ENCODE peak calls at places on chromosome 12, in five cellular contexts. One of them, this sample, is unnamed.
A peak's percentile ranks its signal among the peaks of the same experiment; 100 is the strongest.

GRCh38 chr12:131912526-131913274 is 16.4 kb upstream of the PUS1 start:
- DNase-seq in stimulated activated CD8-positive, alpha-beta memory T cell treated with anti-CD3 and anti-CD28 coated beads, Interleukin-7, amount 100 ng/mL, for 24 hours: no peak
- DNase-seq in iris pigment epithelial cell: peak; percentile 87
- DNase-seq in naive B cell: no peak
- DNase-seq in activated T-helper 9 cell treated with anti-CD3 and anti-CD28 coated beads, Interleukin-2, amount 50 U/mL, for 16 hours: no peak
- DNase-seq in this sample: peak; percentile 79

GRCh38 chr12:68259318-68259940 is 6.0 kb upstream of the IL22 start:
- DNase-seq in stimulated activated CD8-positive, alpha-beta memory T cell treated with anti-CD3 and anti-CD28 coated beads, Interleukin-7, amount 100 ng/mL, for 24 hours: no peak
- DNase-seq in naive B cell: no peak
- DNase-seq in activated T-helper 9 cell treated with anti-CD3 and anti-CD28 coated beads, Interleukin-2, amount 50 U/mL, for 16 hours: peak; percentile 9
- DNase-seq in iris pigment epithelial cell: peak; percentile 93
- DNase-seq in this sample: no peak

GRCh38 chr12:94429633-94430032 is 30.0 kb downstream of the CEP83 start:
- DNase-seq in naive B cell: no peak
- DNase-seq in stimulated activated CD8-positive, alpha-beta memory T cell treated with anti-CD3 and anti-CD28 coated beads, Interleukin-7, amount 100 ng/mL, for 24 hours: no peak
- DNase-seq in activated T-helper 9 cell treated with anti-CD3 and anti-CD28 coated beads, Interleukin-2, amount 50 U/mL, for 16 hours: no peak
- DNase-seq in iris pigment epithelial cell: no peak
- DNase-seq in this sample: no peak

GRCh38 chr12:45289245-45290217 is 73.6 kb downstream of the ANO6 start:
- DNase-seq in activated T-helper 9 cell treated with anti-CD3 and anti-CD28 coated beads, Interleukin-2, amount 50 U/mL, for 16 hours: no peak
- DNase-seq in naive B cell: no peak
- DNase-seq in stimulated activated CD8-positive, alpha-beta memory T cell treated with anti-CD3 and anti-CD28 coated beads, Interleukin-7, amount 100 ng/mL, for 24 hours: no peak
- DNase-seq in iris pigment epithelial cell: no peak
- DNase-seq in this sample: no peak

GRCh38 chr12:12474471-12474928 is 88.2 kb downstream of the DUSP16 start:
- DNase-seq in stimulated activated CD8-positive, alpha-beta memory T cell treated with anti-CD3 and anti-CD28 coated beads, Interleukin-7, amount 100 ng/mL, for 24 hours: no peak
- DNase-seq in activated T-helper 9 cell treated with anti-CD3 and anti-CD28 coated beads, Interleukin-2, amount 50 U/mL, for 16 hours: peak; percentile 25
- DNase-seq in iris pigment epithelial cell: no peak
- DNase-seq in naive B cell: no peak
- DNase-seq in this sample: no peak

GRCh38 chr12:102958073-102958829 is 777 bp downstream of the ASCL1 start:
- DNase-seq in naive B cell: no peak
- DNase-seq in iris pigment epithelial cell: peak; percentile 60
- DNase-seq in activated T-helper 9 cell treated with anti-CD3 and anti-CD28 coated beads, Interleukin-2, amount 50 U/mL, for 16 hours: no peak
- DNase-seq in stimulated activated CD8-positive, alpha-beta memory T cell treated with anti-CD3 and anti-CD28 coated beads, Interleukin-7, amount 100 ng/mL, for 24 hours: no peak
- DNase-seq in this sample: no peak

GRCh38 chr12:117530796-117531195 is 169.4 kb upstream of the NOS1 start:
- DNase-seq in activated T-helper 9 cell treated with anti-CD3 and anti-CD28 coated beads, Interleukin-2, amount 50 U/mL, for 16 hours: no peak
- DNase-seq in naive B cell: no peak
- DNase-seq in stimulated activated CD8-positive, alpha-beta memory T cell treated with anti-CD3 and anti-CD28 coated beads, Interleukin-7, amount 100 ng/mL, for 24 hours: no peak
- DNase-seq in iris pigment epithelial cell: no peak
- DNase-seq in this sample: no peak

GRCh38 chr12:42332301-42332894 is 6.4 kb downstream of the PPHLN1 start:
- DNase-seq in iris pigment epithelial cell: peak; percentile 46
- DNase-seq in stimulated activated CD8-positive, alpha-beta memory T cell treated with anti-CD3 and anti-CD28 coated beads, Interleukin-7, amount 100 ng/mL, for 24 hours: no peak
- DNase-seq in activated T-helper 9 cell treated with anti-CD3 and anti-CD28 coated beads, Interleukin-2, amount 50 U/mL, for 16 hours: no peak
- DNase-seq in naive B cell: peak; percentile 33
- DNase-seq in this sample: no peak

GRCh38 chr12:89706551-89707348 is 1.9 kb downstream of the ATP2B1 start:
- DNase-seq in iris pigment epithelial cell: no peak
- DNase-seq in naive B cell: no peak
- DNase-seq in stimulated activated CD8-positive, alpha-beta memory T cell treated with anti-CD3 and anti-CD28 coated beads, Interleukin-7, amount 100 ng/mL, for 24 hours: no peak
- DNase-seq in activated T-helper 9 cell treated with anti-CD3 and anti-CD28 coated beads, Interleukin-2, amount 50 U/mL, for 16 hours: no peak
- DNase-seq in this sample: no peak

GRCh38 chr12:27221625-27222387 is 22.3 kb upstream of the STK38L start:
- DNase-seq in stimulated activated CD8-positive, alpha-beta memory T cell treated with anti-CD3 and anti-CD28 coated beads, Interleukin-7, amount 100 ng/mL, for 24 hours: no peak
- DNase-seq in iris pigment epithelial cell: no peak
- DNase-seq in activated T-helper 9 cell treated with anti-CD3 and anti-CD28 coated beads, Interleukin-2, amount 50 U/mL, for 16 hours: no peak
- DNase-seq in naive B cell: no peak
- DNase-seq in this sample: no peak

GRCh38 chr12:31859232-31859977 is 99.8 kb upstream of the RESF1 start:
- DNase-seq in iris pigment epithelial cell: no peak
- DNase-seq in naive B cell: peak; percentile 79
- DNase-seq in stimulated activated CD8-positive, alpha-beta memory T cell treated with anti-CD3 and anti-CD28 coated beads, Interleukin-7, amount 100 ng/mL, for 24 hours: no peak
- DNase-seq in activated T-helper 9 cell treated with anti-CD3 and anti-CD28 coated beads, Interleukin-2, amount 50 U/mL, for 16 hours: no peak
- DNase-seq in this sample: no peak

GRCh38 chr12:109763201-109763841 is 49.7 kb downstream of the FAM222A start:
- DNase-seq in stimulated activated CD8-positive, alpha-beta memory T cell treated with anti-CD3 and anti-CD28 coated beads, Interleukin-7, amount 100 ng/mL, for 24 hours: no peak
- DNase-seq in naive B cell: no peak
- DNase-seq in iris pigment epithelial cell: peak; percentile 68
- DNase-seq in activated T-helper 9 cell treated with anti-CD3 and anti-CD28 coated beads, Interleukin-2, amount 50 U/mL, for 16 hours: no peak
- DNase-seq in this sample: no peak

GRCh38 chr12:100481021-100481420 is 7.4 kb downstream of the NR1H4 start:
- DNase-seq in stimulated activated CD8-positive, alpha-beta memory T cell treated with anti-CD3 and anti-CD28 coated beads, Interleukin-7, amount 100 ng/mL, for 24 hours: no peak
- DNase-seq in activated T-helper 9 cell treated with anti-CD3 and anti-CD28 coated beads, Interleukin-2, amount 50 U/mL, for 16 hours: no peak
- DNase-seq in iris pigment epithelial cell: peak; percentile 74
- DNase-seq in naive B cell: no peak
- DNase-seq in this sample: no peak

GRCh38 chr12:7075931-7076330 is 15.4 kb downstream of the C1S start:
- DNase-seq in activated T-helper 9 cell treated with anti-CD3 and anti-CD28 coated beads, Interleukin-2, amount 50 U/mL, for 16 hours: no peak
- DNase-seq in naive B cell: no peak
- DNase-seq in stimulated activated CD8-positive, alpha-beta memory T cell treated with anti-CD3 and anti-CD28 coated beads, Interleukin-7, amount 100 ng/mL, for 24 hours: no peak
- DNase-seq in iris pigment epithelial cell: peak; percentile 68
- DNase-seq in this sample: no peak